ENCODE peak calls at places on chromosomes 7 and 10, in seven cellular contexts. G is H1, P is HCT116, H is SK-N-SH, Q is HepG2, O is K562, L is GM12878. K is an unnamed sample.

GRCh38 chr10:116835658-116836057 is 13.6 kb upstream of the ENO4 start:
- DNase-seq in G (no peak), P (no peak), H (no peak), Q (no peak), O (no peak), L (no peak), K (no peak)

GRCh38 chr7:42994096-42994495 is 61.9 kb downstream of the MRPL32 start:
- DNase-seq in G (no peak), P (no peak), H (no peak), Q (no peak), O (no peak), L (no peak), K (no peak)

GRCh38 chr10:131792809-131793208 is 108.0 kb upstream of the PPP2R2D start:
- DNase-seq in G (no peak), P (no peak), H (no peak), Q (no peak), O (no peak), L (no peak), K (no peak)

GRCh38 chr7:135728136-135728669 is at the start of gene SLC13A4:
- DNase-seq in G (no peak), P (no peak), H (no peak), Q (no peak), O (peak; percentile 95), L (no peak), K (no peak)

GRCh38 chr7:101018271-101019167 is 1.4 kb upstream of the MUC17 start:
- DNase-seq in G (no peak), P (no peak), H (no peak), Q (no peak), O (peak; percentile 15), L (no peak), K (no peak)

GRCh38 chr7:46160861-46161260 is 239.8 kb upstream of the IGFBP3 start:
- DNase-seq in G (no peak), P (no peak), H (no peak), Q (no peak), O (no peak), L (no peak), K (no peak)

GRCh38 chr7:45469103-45469502 is 105.1 kb upstream of the ADCY1 start:
- DNase-seq in G (no peak), P (no peak), H (no peak), Q (no peak), O (no peak), L (no peak), K (no peak)

GRCh38 chr7:39847227-39847626 is 102.8 kb upstream of the CDK13 start:
- DNase-seq in G (no peak), P (no peak), H (no peak), Q (no peak), O (no peak), L (no peak), K (no peak)

GRCh38 chr7:140512317-140513000 is 33.2 kb upstream of the MKRN1 start:
- DNase-seq in G (no peak), P (peak; percentile 27), H (peak; percentile 70), Q (peak; percentile 46), O (peak; percentile 74), L (no peak), K (peak; percentile 4)

GRCh38 chr7:46390042-46390441 is 469.0 kb upstream of the IGFBP3 start:
- DNase-seq in G (no peak), P (no peak), H (no peak), Q (no peak), O (no peak), L (no peak), K (no peak)

GRCh38 chr7:130384841-130385599 is 4.7 kb downstream of the CPA1 start:
- DNase-seq in G (no peak), P (no peak), H (no peak), Q (no peak), O (no peak), L (no peak), K (no peak)

GRCh38 chr7:149007615-149008014 is 20.7 kb downstream of the PDIA4 start:
- DNase-seq in G (no peak), P (no peak), H (no peak), Q (no peak), O (peak; percentile 48), L (no peak), K (no peak)

GRCh38 chr7:51455086-51455485 is 138.5 kb upstream of the COBL start:
- DNase-seq in G (no peak), P (no peak), H (no peak), Q (no peak), O (no peak), L (no peak), K (no peak)

GRCh38 chr10:69696073-69696731 is 66.2 kb downstream of the FAM241B start:
- DNase-seq in G (peak; percentile 23), P (peak; percentile 69), H (no peak), Q (peak; percentile 70), O (peak; percentile 75), L (no peak), K (peak; percentile 31)

GRCh38 chr7:85622059-85622458 is 435.2 kb upstream of the SEMA3D start:
- DNase-seq in G (no peak), P (no peak), H (no peak), Q (no peak), O (no peak), L (no peak), K (no peak)

GRCh38 chr10:125038637-125039036 is 96.7 kb downstream of the ZRANB1 start:
- DNase-seq in G (no peak), P (peak; percentile 74), H (no peak), Q (peak; percentile 23), O (no peak), L (no peak), K (no peak)

GRCh38 chr7:76077435-76077834 is 29.5 kb downstream of the MDH2 start:
- DNase-seq in G (no peak), P (no peak), H (no peak), Q (no peak), O (no peak), L (no peak), K (no peak)

GRCh38 chr10:77692782-77693181 is 55.2 kb upstream of the KCNMA1 start:
- DNase-seq in G (no peak), P (no peak), H (no peak), Q (no peak), O (no peak), L (no peak), K (no peak)

GRCh38 chr10:43865275-43866135 is 216.8 kb upstream of the ZNF32 start:
- DNase-seq in G (no peak), P (no peak), H (peak; percentile 59), Q (no peak), O (no peak), L (no peak), K (peak; percentile 49)

GRCh38 chr7:151088019-151088855 is 2.0 kb downstream of the AGAP3 start:
- DNase-seq in G (no peak), P (no peak), H (no peak), Q (no peak), O (no peak), L (no peak), K (no peak)

GRCh38 chr10:105188737-105189463 is 547.8 kb downstream of the SORCS3 start:
- DNase-seq in G (no peak), P (no peak), H (no peak), Q (peak; percentile 9), O (no peak), L (no peak), K (no peak)

GRCh38 chr7:129925416-129926002 is 27.3 kb downstream of the UBE2H start:
- DNase-seq in G (no peak), P (no peak), H (no peak), Q (no peak), O (no peak), L (no peak), K (no peak)

GRCh38 chr10:120422459-120422858 is 34.6 kb upstream of the PLPP4 start:
- DNase-seq in G (peak; percentile 13), P (no peak), H (no peak), Q (no peak), O (no peak), L (no peak), K (no peak)

GRCh38 chr7:26439502-26440252 is 148.0 kb downstream of the SNX10 start:
- DNase-seq in G (no peak), P (no peak), H (no peak), Q (no peak), O (no peak), L (no peak), K (no peak)

GRCh38 chr10:58291538-58292174 is 22.7 kb downstream of the CISD1 start:
- DNase-seq in G (no peak), P (peak; percentile 24), H (peak; percentile 56), Q (peak; percentile 21), O (peak; percentile 34), L (no peak), K (peak; percentile 79)
- TF ChIP-seq JUND in G (no peak), P (no peak), H (no peak), Q (no peak), O (no peak), L (no peak), K (no peak)

DNA sequence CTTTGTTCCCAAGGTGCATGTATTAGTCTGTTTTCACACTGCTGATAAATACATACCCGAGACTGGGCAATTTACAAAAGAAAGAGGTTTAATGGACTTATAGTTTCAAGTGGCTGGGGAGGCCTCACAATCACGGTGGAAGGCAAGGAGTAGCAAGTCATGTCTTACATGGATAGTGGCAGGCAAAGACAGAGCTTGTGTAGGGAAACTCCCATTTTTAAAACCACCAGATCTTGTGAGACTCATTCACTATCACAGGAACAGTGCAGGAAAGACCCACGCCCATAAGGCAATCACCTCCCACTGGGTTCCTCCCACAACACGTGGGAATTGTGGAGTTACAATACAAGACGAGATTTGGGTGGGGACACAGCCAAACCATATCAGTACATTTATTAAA is 92.9 kb downstream of the PPP1R3C start:
- DNase-seq in G (no peak), P (no peak), H (no peak), Q (no peak), O (no peak), L (no peak), K (no peak)
- TF ChIP-seq JUND in G (no peak), P (no peak), H (no peak), Q (no peak), O (no peak), L (no peak), K (no peak)

DNA sequence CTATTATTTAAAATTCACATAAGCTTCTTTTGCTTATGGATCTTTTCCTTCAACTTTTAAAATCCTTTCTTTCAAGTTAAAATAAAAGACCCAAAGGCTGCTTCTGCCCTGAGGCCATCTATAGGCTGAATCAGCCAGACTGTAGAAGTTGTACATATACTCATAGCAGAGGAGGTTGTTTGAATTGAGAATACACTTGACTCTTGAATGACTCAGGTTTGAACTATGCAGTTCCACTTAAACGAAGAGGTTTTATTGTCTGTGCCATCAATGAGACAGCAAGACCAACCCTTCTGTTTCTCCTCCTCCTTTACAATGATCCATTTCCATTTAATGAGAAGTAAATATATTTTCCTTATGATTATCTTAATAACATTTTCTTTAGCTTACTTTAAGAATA is 5.8 kb downstream of the ZNF365 start:
- DNase-seq in G (no peak), P (peak; percentile 60), H (no peak), Q (peak; percentile 10), O (no peak), L (no peak), K (no peak)
- TF ChIP-seq JUND in G (no peak), P (peak; percentile 50), H (peak; percentile 88), Q (no peak), O (no peak), L (no peak), K (no peak)

GRCh38 chr10:123096452-123096851 is 39.3 kb upstream of the HMX3 start:
- DNase-seq in G (no peak), P (no peak), H (no peak), Q (no peak), O (no peak), L (no peak), K (no peak)
- TF ChIP-seq JUND in G (no peak), P (no peak), H (no peak), Q (no peak), O (no peak), L (no peak), K (no peak)